ENCODE peak calls at places on chromosome 10, in nine cellular contexts. One of them, this sample, is unnamed.

GRCh38 chr10:7045891-7046599 is 364.8 kb downstream of the SFMBT2 start:
- DNase-seq in ovary: no peak
- DNase-seq in spleen: no peak
- DNase-seq in prostate gland: no peak
- DNase-seq in heart left ventricle: no peak
- DNase-seq in uterus: no peak
- DNase-seq in vagina: no peak
- DNase-seq in right lobe of liver: no peak
- DNase-seq in HepG2: no peak
- DNase-seq in this sample: peak

GRCh38 chr10:95408148-95408930 is 117.5 kb upstream of the PDLIM1 start:
- DNase-seq in ovary: no peak
- DNase-seq in spleen: no peak
- DNase-seq in prostate gland: no peak
- DNase-seq in heart left ventricle: no peak
- DNase-seq in uterus: no peak
- DNase-seq in vagina: no peak
- DNase-seq in right lobe of liver: no peak
- DNase-seq in HepG2: no peak
- DNase-seq in this sample: no peak

GRCh38 chr10:26438534-26439269 is 561 bp downstream of the APBB1IP start:
- DNase-seq in ovary: no peak
- DNase-seq in spleen: peak
- DNase-seq in prostate gland: no peak
- DNase-seq in heart left ventricle: peak
- DNase-seq in uterus: no peak
- DNase-seq in vagina: no peak
- DNase-seq in right lobe of liver: peak
- DNase-seq in HepG2: no peak
- DNase-seq in this sample: peak

GRCh38 chr10:131790021-131790420 is 110.8 kb upstream of the PPP2R2D start:
- DNase-seq in ovary: no peak
- DNase-seq in spleen: no peak
- DNase-seq in prostate gland: no peak
- DNase-seq in heart left ventricle: no peak
- DNase-seq in uterus: no peak
- DNase-seq in vagina: no peak
- DNase-seq in right lobe of liver: no peak
- DNase-seq in HepG2: no peak
- DNase-seq in this sample: no peak

GRCh38 chr10:5076615-5077014 is 17.6 kb upstream of the AKR1C3 start:
- DNase-seq in ovary: no peak
- DNase-seq in spleen: no peak
- DNase-seq in prostate gland: no peak
- DNase-seq in heart left ventricle: no peak
- DNase-seq in uterus: no peak
- DNase-seq in vagina: no peak
- DNase-seq in right lobe of liver: no peak
- DNase-seq in HepG2: no peak
- DNase-seq in this sample: no peak

GRCh38 chr10:45375716-45376231 is 1.8 kb downstream of the ALOX5 start:
- DNase-seq in ovary: no peak
- DNase-seq in spleen: peak
- DNase-seq in prostate gland: no peak
- DNase-seq in heart left ventricle: no peak
- DNase-seq in uterus: no peak
- DNase-seq in vagina: no peak
- DNase-seq in right lobe of liver: no peak
- DNase-seq in HepG2: no peak
- DNase-seq in this sample: no peak

GRCh38 chr10:6269953-6270867 is 67.5 kb downstream of the PFKFB3 start:
- DNase-seq in ovary: no peak
- DNase-seq in spleen: peak
- DNase-seq in prostate gland: no peak
- DNase-seq in heart left ventricle: no peak
- DNase-seq in uterus: no peak
- DNase-seq in vagina: no peak
- DNase-seq in right lobe of liver: no peak
- DNase-seq in HepG2: no peak
- DNase-seq in this sample: no peak

GRCh38 chr10:73743327-73743904 is 756 bp upstream of the SEC24C start:
- DNase-seq in ovary: no peak
- DNase-seq in spleen: no peak
- DNase-seq in prostate gland: no peak
- DNase-seq in heart left ventricle: no peak
- DNase-seq in uterus: no peak
- DNase-seq in vagina: no peak
- DNase-seq in right lobe of liver: no peak
- DNase-seq in HepG2: no peak
- DNase-seq in this sample: no peak

GRCh38 chr10:14450041-14450491 is 119.3 kb upstream of the FRMD4A start:
- DNase-seq in ovary: no peak
- DNase-seq in spleen: no peak
- DNase-seq in prostate gland: no peak
- DNase-seq in heart left ventricle: peak
- DNase-seq in uterus: no peak
- DNase-seq in vagina: no peak
- DNase-seq in right lobe of liver: no peak
- DNase-seq in HepG2: no peak
- DNase-seq in this sample: peak

DNA sequence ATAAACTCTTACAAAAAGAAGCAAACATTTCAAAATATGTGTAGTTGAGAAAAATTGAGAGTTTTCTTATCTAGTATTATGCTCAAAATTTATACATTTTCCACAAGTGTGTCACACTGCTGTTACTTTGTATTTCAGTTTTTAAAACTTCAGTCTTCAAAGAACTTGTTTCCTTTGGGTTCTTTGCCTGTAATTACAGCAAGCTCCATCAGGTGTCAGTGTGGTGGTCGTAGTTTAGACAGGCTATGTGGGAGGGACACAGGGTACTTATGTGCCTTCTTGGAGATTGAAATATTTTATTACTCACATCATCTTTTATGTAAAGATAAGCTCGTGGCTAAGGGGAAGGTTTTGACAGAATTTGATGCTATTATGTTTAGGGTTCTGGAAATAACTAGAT is 360.5 kb downstream of the FGFR2 start:
- DNase-seq in ovary: no peak
- DNase-seq in spleen: no peak
- DNase-seq in prostate gland: no peak
- DNase-seq in heart left ventricle: no peak
- DNase-seq in uterus: no peak
- DNase-seq in vagina: no peak
- DNase-seq in right lobe of liver: no peak
- DNase-seq in HepG2: no peak
- DNase-seq in this sample: no peak
- TF ChIP-seq CTCF in ovary: no peak
- TF ChIP-seq CTCF in spleen: no peak
- TF ChIP-seq CTCF in prostate gland: no peak
- TF ChIP-seq CTCF in heart left ventricle: no peak
- TF ChIP-seq CTCF in uterus: no peak
- TF ChIP-seq CTCF in vagina: no peak
- TF ChIP-seq CTCF in right lobe of liver: no peak
- TF ChIP-seq CTCF in HepG2: no peak
- TF ChIP-seq CTCF in this sample: no peak

DNA sequence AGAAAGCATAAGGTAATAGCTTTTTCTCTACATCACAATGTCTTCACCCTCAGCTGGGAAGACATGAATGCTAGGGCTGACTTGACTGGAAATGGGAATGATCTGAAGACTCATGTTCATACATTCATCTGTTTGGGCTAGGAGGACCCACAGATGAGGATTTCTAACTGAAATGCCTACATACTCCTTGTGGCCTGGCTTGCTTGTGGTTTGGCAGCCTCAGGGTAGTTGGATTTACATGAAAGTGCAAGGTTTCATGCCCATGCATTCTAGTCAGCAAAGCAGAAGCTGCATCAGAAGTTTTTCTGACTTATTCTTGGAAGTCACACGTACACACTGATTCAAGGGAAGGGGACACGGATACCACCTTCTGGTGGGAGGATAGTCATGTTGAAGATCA is 956.9 kb downstream of the LRMDA start:
- DNase-seq in ovary: no peak
- DNase-seq in spleen: no peak
- DNase-seq in prostate gland: no peak
- DNase-seq in heart left ventricle: no peak
- DNase-seq in uterus: no peak
- DNase-seq in vagina: no peak
- DNase-seq in right lobe of liver: no peak
- DNase-seq in HepG2: no peak
- DNase-seq in this sample: no peak
- H3K4me3 ChIP-seq in ovary: no peak
- H3K4me3 ChIP-seq in spleen: no peak
- H3K4me3 ChIP-seq in prostate gland: no peak
- H3K4me3 ChIP-seq in heart left ventricle: no peak
- H3K4me3 ChIP-seq in uterus: no peak
- H3K4me3 ChIP-seq in vagina: no peak
- H3K4me3 ChIP-seq in right lobe of liver: no peak
- H3K4me3 ChIP-seq in HepG2: no peak
- H3K4me3 ChIP-seq in this sample: no peak

DNA sequence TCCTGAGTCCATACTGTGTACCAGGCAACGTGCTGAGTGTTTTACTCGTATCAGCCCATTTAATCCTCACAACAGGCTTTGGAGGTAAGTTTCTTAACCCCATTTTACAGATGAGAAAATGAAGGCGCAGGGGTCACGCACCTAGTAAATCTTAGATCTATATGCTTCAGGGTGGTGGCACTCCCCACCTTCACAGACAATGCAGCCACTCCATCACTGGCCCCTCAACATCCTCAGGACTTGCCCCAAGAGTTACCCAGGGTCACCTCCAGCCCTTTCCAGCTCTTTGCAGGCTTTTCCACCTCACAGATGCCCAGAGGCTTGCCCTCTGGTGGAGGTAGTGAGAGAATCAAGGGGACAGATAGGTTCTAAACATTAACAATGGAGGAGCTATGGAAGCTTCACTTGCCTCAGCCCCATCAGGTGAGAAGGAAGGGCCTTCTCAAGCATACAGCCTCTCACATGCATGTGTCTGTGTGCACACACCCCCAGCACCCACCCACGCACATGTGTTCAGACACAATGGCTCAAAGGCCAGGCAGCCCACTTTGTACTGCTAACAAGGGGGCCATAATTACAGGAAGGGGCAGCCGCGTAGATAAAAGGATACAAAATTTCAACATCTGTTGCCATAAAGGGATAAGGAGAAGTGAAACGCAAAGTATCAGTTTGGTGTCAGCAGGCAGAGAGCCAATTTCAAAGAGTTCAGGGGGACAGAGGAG is 29.1 kb downstream of the DPCD start:
- DNase-seq in ovary: no peak
- DNase-seq in spleen: peak
- DNase-seq in prostate gland: no peak
- DNase-seq in heart left ventricle: no peak
- DNase-seq in uterus: no peak
- DNase-seq in vagina: no peak
- DNase-seq in right lobe of liver: no peak
- DNase-seq in HepG2: no peak
- DNase-seq in this sample: no peak
- TF ChIP-seq POLR2A in ovary: no peak
- TF ChIP-seq POLR2A in spleen: no peak
- TF ChIP-seq POLR2A in prostate gland: no peak
- TF ChIP-seq POLR2A in heart left ventricle: no peak
- TF ChIP-seq POLR2A in uterus: no peak
- TF ChIP-seq POLR2A in vagina: no peak
- TF ChIP-seq POLR2A in right lobe of liver: no peak
- TF ChIP-seq POLR2A in HepG2: no peak
- TF ChIP-seq POLR2A in this sample: no peak

GRCh38 chr10:114874827-114875541 is 53.4 kb downstream of the FHIP2A start:
- DNase-seq in ovary: no peak
- DNase-seq in spleen: peak
- DNase-seq in prostate gland: no peak
- DNase-seq in heart left ventricle: no peak
- DNase-seq in uterus: peak
- DNase-seq in vagina: no peak
- DNase-seq in right lobe of liver: no peak
- DNase-seq in HepG2: peak
- DNase-seq in this sample: no peak
- TF ChIP-seq CTCF in ovary: no peak
- TF ChIP-seq CTCF in spleen: no peak
- TF ChIP-seq CTCF in prostate gland: no peak
- TF ChIP-seq CTCF in heart left ventricle: no peak
- TF ChIP-seq CTCF in uterus: no peak
- TF ChIP-seq CTCF in vagina: no peak
- TF ChIP-seq CTCF in right lobe of liver: no peak
- TF ChIP-seq CTCF in HepG2: peak
- TF ChIP-seq CTCF in this sample: no peak

GRCh38 chr10:42479057-42479456 is 159.3 kb downstream of the ZNF33B start:
- DNase-seq in ovary: no peak
- DNase-seq in spleen: no peak
- DNase-seq in prostate gland: no peak
- DNase-seq in heart left ventricle: no peak
- DNase-seq in uterus: no peak
- DNase-seq in vagina: no peak
- DNase-seq in right lobe of liver: no peak
- DNase-seq in HepG2: no peak
- DNase-seq in this sample: no peak

GRCh38 chr10:42477170-42477569 is 161.2 kb downstream of the ZNF33B start:
- DNase-seq in ovary: no peak
- DNase-seq in spleen: no peak
- DNase-seq in prostate gland: no peak
- DNase-seq in heart left ventricle: no peak
- DNase-seq in uterus: no peak
- DNase-seq in vagina: no peak
- DNase-seq in right lobe of liver: no peak
- DNase-seq in HepG2: no peak
- DNase-seq in this sample: no peak

GRCh38 chr10:42475168-42476098 is 162.9 kb downstream of the ZNF33B start:
- DNase-seq in ovary: no peak
- DNase-seq in spleen: peak
- DNase-seq in prostate gland: no peak
- DNase-seq in heart left ventricle: peak
- DNase-seq in uterus: no peak
- DNase-seq in vagina: no peak
- DNase-seq in right lobe of liver: peak
- DNase-seq in HepG2: peak
- DNase-seq in this sample: peak

DNA sequence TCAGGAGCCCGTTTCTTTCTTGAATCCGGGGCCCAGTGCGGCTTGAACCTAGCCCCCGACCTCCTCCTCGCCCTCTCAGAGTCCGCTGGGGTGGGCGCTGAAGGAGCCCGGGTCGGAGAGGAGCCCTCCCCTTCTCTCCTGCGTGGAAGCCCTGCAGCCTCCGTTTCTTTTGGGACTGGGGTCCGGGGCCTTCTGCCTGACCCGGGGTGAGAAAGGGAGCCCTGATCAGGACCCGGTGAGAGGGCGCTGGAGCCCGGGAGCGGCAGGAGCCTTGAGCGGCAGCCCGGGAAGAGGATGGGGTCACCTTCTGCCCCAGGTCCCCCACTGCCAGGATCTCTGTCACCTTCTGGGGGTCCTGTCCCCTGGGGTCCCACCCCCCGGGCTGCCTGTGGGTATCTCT is 162.3 kb downstream of the ZNF33B start:
- DNase-seq in ovary: no peak
- DNase-seq in spleen: no peak
- DNase-seq in prostate gland: no peak
- DNase-seq in heart left ventricle: no peak
- DNase-seq in uterus: no peak
- DNase-seq in vagina: no peak
- DNase-seq in right lobe of liver: no peak
- DNase-seq in HepG2: no peak
- DNase-seq in this sample: no peak
- H3K4me3 ChIP-seq in ovary: peak
- H3K4me3 ChIP-seq in spleen: peak
- H3K4me3 ChIP-seq in prostate gland: no peak
- H3K4me3 ChIP-seq in heart left ventricle: peak
- H3K4me3 ChIP-seq in uterus: peak
- H3K4me3 ChIP-seq in vagina: peak
- H3K4me3 ChIP-seq in right lobe of liver: no peak
- H3K4me3 ChIP-seq in HepG2: peak
- H3K4me3 ChIP-seq in this sample: no peak